ENCODE peak calls at places on chromosomes 5 and 9, in six cellular contexts. One of them, this sample, is unnamed.

GRCh38 chr5:10157085-10157669 is 92.5 kb downstream of the ATPSCKMT start:
- DNase-seq in ovary: no peak
- DNase-seq in AG10803: no peak
- DNase-seq in A673: no peak
- DNase-seq in psoas muscle: no peak
- DNase-seq in cardiac fibroblast: no peak
- DNase-seq in this sample: no peak

GRCh38 chr9:16335788-16336580 is 534.5 kb downstream of the BNC2 start:
- DNase-seq in ovary: peak
- DNase-seq in AG10803: peak
- DNase-seq in A673: no peak
- DNase-seq in psoas muscle: peak
- DNase-seq in cardiac fibroblast: peak
- DNase-seq in this sample: peak

GRCh38 chr9:27460225-27461023 is 63.7 kb upstream of the IFNK start:
- DNase-seq in ovary: no peak
- DNase-seq in AG10803: peak
- DNase-seq in A673: peak
- DNase-seq in psoas muscle: no peak
- DNase-seq in cardiac fibroblast: peak
- DNase-seq in this sample: no peak

GRCh38 chr5:134477462-134478245 is 47.8 kb upstream of the JADE2 start:
- DNase-seq in ovary: no peak
- DNase-seq in AG10803: peak
- DNase-seq in A673: no peak
- DNase-seq in psoas muscle: no peak
- DNase-seq in cardiac fibroblast: peak
- DNase-seq in this sample: no peak

GRCh38 chr9:133236291-133237071 is 27.4 kb upstream of the OBP2B start:
- DNase-seq in ovary: peak
- DNase-seq in AG10803: no peak
- DNase-seq in A673: no peak
- DNase-seq in psoas muscle: no peak
- DNase-seq in cardiac fibroblast: no peak
- DNase-seq in this sample: no peak

GRCh38 chr5:14102666-14103065 is 40.5 kb upstream of the TRIO start:
- DNase-seq in ovary: no peak
- DNase-seq in AG10803: peak
- DNase-seq in A673: no peak
- DNase-seq in psoas muscle: no peak
- DNase-seq in cardiac fibroblast: no peak
- DNase-seq in this sample: no peak

GRCh38 chr5:2487152-2487763 is 264.2 kb downstream of the IRX2 start:
- DNase-seq in ovary: no peak
- DNase-seq in AG10803: no peak
- DNase-seq in A673: no peak
- DNase-seq in psoas muscle: no peak
- DNase-seq in cardiac fibroblast: no peak
- DNase-seq in this sample: no peak

GRCh38 chr9:3741729-3742128 is 215.9 kb upstream of the RFX3 start:
- DNase-seq in ovary: no peak
- DNase-seq in AG10803: no peak
- DNase-seq in A673: no peak
- DNase-seq in psoas muscle: no peak
- DNase-seq in cardiac fibroblast: no peak
- DNase-seq in this sample: no peak

GRCh38 chr5:58933891-58934628 is 351.2 kb downstream of the RAB3C start:
- DNase-seq in ovary: no peak
- DNase-seq in AG10803: no peak
- DNase-seq in A673: peak
- DNase-seq in psoas muscle: no peak
- DNase-seq in cardiac fibroblast: no peak
- DNase-seq in this sample: no peak

GRCh38 chr5:53172630-53173029 is 63.1 kb upstream of the MOCS2 start:
- DNase-seq in ovary: no peak
- DNase-seq in AG10803: no peak
- DNase-seq in A673: no peak
- DNase-seq in psoas muscle: no peak
- DNase-seq in cardiac fibroblast: no peak
- DNase-seq in this sample: no peak

GRCh38 chr9:131578778-131579504 is 33.6 kb downstream of the PRRT1B start:
- DNase-seq in ovary: no peak
- DNase-seq in AG10803: no peak
- DNase-seq in A673: no peak
- DNase-seq in psoas muscle: no peak
- DNase-seq in cardiac fibroblast: no peak
- DNase-seq in this sample: no peak

GRCh38 chr9:89177021-89177400 is 1.6 kb downstream of the SHC3 start:
- DNase-seq in ovary: no peak
- DNase-seq in AG10803: peak
- DNase-seq in A673: peak
- DNase-seq in psoas muscle: no peak
- DNase-seq in cardiac fibroblast: peak
- DNase-seq in this sample: peak

GRCh38 chr5:75734913-75735789 is 17.9 kb upstream of the POC5 start:
- DNase-seq in ovary: no peak
- DNase-seq in AG10803: peak
- DNase-seq in A673: peak
- DNase-seq in psoas muscle: no peak
- DNase-seq in cardiac fibroblast: peak
- DNase-seq in this sample: peak

GRCh38 chr9:79408617-79409016 is 163.1 kb upstream of the TLE4 start:
- DNase-seq in ovary: no peak
- DNase-seq in AG10803: peak
- DNase-seq in A673: no peak
- DNase-seq in psoas muscle: no peak
- DNase-seq in cardiac fibroblast: no peak
- DNase-seq in this sample: no peak

GRCh38 chr9:102069969-102070368 is 331.5 kb upstream of the GRIN3A start:
- DNase-seq in ovary: no peak
- DNase-seq in AG10803: no peak
- DNase-seq in A673: no peak
- DNase-seq in psoas muscle: no peak
- DNase-seq in cardiac fibroblast: no peak
- DNase-seq in this sample: no peak

GRCh38 chr9:99368341-99369326 is 146.6 kb downstream of the SEC61B start:
- DNase-seq in ovary: peak
- DNase-seq in AG10803: peak
- DNase-seq in A673: peak
- DNase-seq in psoas muscle: peak
- DNase-seq in cardiac fibroblast: peak
- DNase-seq in this sample: peak

GRCh38 chr9:7439355-7439978 is 360.1 kb downstream of the DMAC1 start:
- DNase-seq in ovary: no peak
- DNase-seq in AG10803: no peak
- DNase-seq in A673: peak
- DNase-seq in psoas muscle: no peak
- DNase-seq in cardiac fibroblast: peak
- DNase-seq in this sample: peak

GRCh38 chr9:4814913-4815312 is 22.2 kb downstream of the RCL1 start:
- DNase-seq in ovary: no peak
- DNase-seq in AG10803: no peak
- DNase-seq in A673: no peak
- DNase-seq in psoas muscle: no peak
- DNase-seq in cardiac fibroblast: no peak
- DNase-seq in this sample: no peak

GRCh38 chr9:123615381-123615780 is 259.4 kb downstream of the CRB2 start:
- DNase-seq in ovary: no peak
- DNase-seq in AG10803: no peak
- DNase-seq in A673: no peak
- DNase-seq in psoas muscle: no peak
- DNase-seq in cardiac fibroblast: no peak
- DNase-seq in this sample: no peak

GRCh38 chr5:80760178-80760577 is 105.4 kb upstream of the DHFR start:
- DNase-seq in ovary: no peak
- DNase-seq in AG10803: no peak
- DNase-seq in A673: no peak
- DNase-seq in psoas muscle: no peak
- DNase-seq in cardiac fibroblast: no peak
- DNase-seq in this sample: no peak

GRCh38 chr9:131037336-131038255 is 28.6 kb downstream of the LAMC3 start:
- DNase-seq in ovary: no peak
- DNase-seq in AG10803: no peak
- DNase-seq in A673: no peak
- DNase-seq in psoas muscle: no peak
- DNase-seq in cardiac fibroblast: peak
- DNase-seq in this sample: no peak

GRCh38 chr5:157282150-157282549 is 16.2 kb downstream of the CYFIP2 start:
- DNase-seq in ovary: no peak
- DNase-seq in AG10803: no peak
- DNase-seq in A673: no peak
- DNase-seq in psoas muscle: no peak
- DNase-seq in cardiac fibroblast: no peak
- DNase-seq in this sample: no peak

GRCh38 chr9:7209990-7210389 is 452.2 kb downstream of the KDM4C start:
- DNase-seq in ovary: no peak
- DNase-seq in AG10803: no peak
- DNase-seq in A673: peak
- DNase-seq in psoas muscle: no peak
- DNase-seq in cardiac fibroblast: no peak
- DNase-seq in this sample: no peak

GRCh38 chr5:129904667-129905466 is 602 bp downstream of the CHSY3 start:
- DNase-seq in ovary: no peak
- DNase-seq in AG10803: peak
- DNase-seq in A673: no peak
- DNase-seq in psoas muscle: peak
- DNase-seq in cardiac fibroblast: peak
- DNase-seq in this sample: no peak

GRCh38 chr5:66642538-66642937 is 46.3 kb downstream of the MAST4 start:
- DNase-seq in ovary: no peak
- DNase-seq in AG10803: no peak
- DNase-seq in A673: no peak
- DNase-seq in psoas muscle: no peak
- DNase-seq in cardiac fibroblast: no peak
- DNase-seq in this sample: no peak

GRCh38 chr5:14595189-14595588 is 13.6 kb downstream of the OTULINL start:
- DNase-seq in ovary: no peak
- DNase-seq in AG10803: no peak
- DNase-seq in A673: no peak
- DNase-seq in psoas muscle: no peak
- DNase-seq in cardiac fibroblast: no peak
- DNase-seq in this sample: no peak

GRCh38 chr9:38380230-38380871 is 12.2 kb upstream of the ALDH1B1 start:
- DNase-seq in ovary: no peak
- DNase-seq in AG10803: no peak
- DNase-seq in A673: no peak
- DNase-seq in psoas muscle: no peak
- DNase-seq in cardiac fibroblast: no peak
- DNase-seq in this sample: no peak

GRCh38 chr9:121500165-121500478 is 478 bp upstream of the GGTA1 start:
- DNase-seq in ovary: no peak
- DNase-seq in AG10803: no peak
- DNase-seq in A673: no peak
- DNase-seq in psoas muscle: no peak
- DNase-seq in cardiac fibroblast: no peak
- DNase-seq in this sample: no peak
- H3K4me3 ChIP-seq in ovary: peak
- H3K4me3 ChIP-seq in AG10803: peak
- H3K4me3 ChIP-seq in A673: peak
- H3K4me3 ChIP-seq in psoas muscle: peak
- H3K4me3 ChIP-seq in cardiac fibroblast: peak
- H3K4me3 ChIP-seq in this sample: peak

DNA sequence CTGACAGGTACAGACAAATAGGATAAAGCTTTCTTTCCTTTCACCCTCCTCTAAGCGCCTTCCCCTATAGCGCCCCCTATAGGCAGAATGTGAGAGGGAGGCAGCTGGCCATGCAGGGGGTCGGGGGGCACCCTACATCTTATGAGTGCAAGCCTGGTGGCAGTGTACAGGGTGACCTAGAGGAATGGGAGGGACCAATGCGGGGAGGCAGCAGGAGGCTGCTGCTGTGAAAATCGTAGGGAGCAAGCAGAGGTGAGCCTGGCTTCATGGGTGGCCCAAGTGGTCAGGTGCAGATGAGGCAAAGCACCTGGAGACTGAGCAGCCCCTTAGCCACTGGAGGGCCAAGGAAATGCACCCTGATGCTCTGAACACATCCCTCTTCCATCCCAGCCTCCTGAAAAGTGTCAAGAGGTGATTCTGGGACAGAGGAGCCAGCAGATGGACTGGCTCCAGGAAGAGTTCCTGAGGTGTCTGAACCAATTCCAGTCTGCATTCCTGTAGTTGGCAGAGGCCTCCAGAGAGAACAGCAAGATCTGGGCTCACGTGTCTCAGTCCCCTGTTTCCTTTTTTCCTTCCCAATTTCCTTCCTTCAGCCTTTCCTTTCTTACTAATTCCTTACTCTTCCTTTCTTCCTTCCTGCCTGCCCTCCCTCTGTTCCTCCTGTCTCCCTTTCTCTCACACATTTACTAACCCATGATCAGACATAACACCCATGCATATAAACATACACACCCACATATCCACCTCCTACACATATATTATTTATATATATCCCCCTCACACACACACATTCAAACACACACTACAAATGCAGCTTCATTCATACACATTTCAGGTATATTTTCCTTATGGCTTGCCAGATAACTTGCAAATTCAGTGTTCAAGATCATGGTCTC is 32.8 kb upstream of the GALNT10 start:
- DNase-seq in ovary: no peak
- DNase-seq in AG10803: peak
- DNase-seq in A673: no peak
- DNase-seq in psoas muscle: no peak
- DNase-seq in cardiac fibroblast: no peak
- DNase-seq in this sample: no peak
- TF ChIP-seq CTCF in ovary: no peak
- TF ChIP-seq CTCF in AG10803: peak
- TF ChIP-seq CTCF in A673: peak
- TF ChIP-seq CTCF in psoas muscle: peak
- TF ChIP-seq CTCF in cardiac fibroblast: peak
- TF ChIP-seq CTCF in this sample: peak

GRCh38 chr5:137735531-137736284 is at the start of gene KLHL3:
- DNase-seq in ovary: peak
- DNase-seq in AG10803: peak
- DNase-seq in A673: no peak
- DNase-seq in psoas muscle: peak
- DNase-seq in cardiac fibroblast: peak
- DNase-seq in this sample: peak

GRCh38 chr5:137734962-137735530 is 843 bp downstream of the KLHL3 start:
- DNase-seq in ovary: peak
- DNase-seq in AG10803: peak
- DNase-seq in A673: no peak
- DNase-seq in psoas muscle: no peak
- DNase-seq in cardiac fibroblast: peak
- DNase-seq in this sample: peak

GRCh38 chr5:137739737-137740136 is 3.8 kb upstream of the KLHL3 start:
- DNase-seq in ovary: no peak
- DNase-seq in AG10803: no peak
- DNase-seq in A673: no peak
- DNase-seq in psoas muscle: no peak
- DNase-seq in cardiac fibroblast: no peak
- DNase-seq in this sample: no peak

GRCh38 chr5:137738947-137739346 is 3.1 kb upstream of the KLHL3 start:
- DNase-seq in ovary: no peak
- DNase-seq in AG10803: no peak
- DNase-seq in A673: no peak
- DNase-seq in psoas muscle: no peak
- DNase-seq in cardiac fibroblast: no peak
- DNase-seq in this sample: no peak

GRCh38 chr5:137737349-137738256 is 1.7 kb upstream of the KLHL3 start:
- DNase-seq in ovary: no peak
- DNase-seq in AG10803: peak
- DNase-seq in A673: no peak
- DNase-seq in psoas muscle: no peak
- DNase-seq in cardiac fibroblast: peak
- DNase-seq in this sample: peak
- H3K4me3 ChIP-seq in ovary: no peak
- H3K4me3 ChIP-seq in AG10803: no peak
- H3K4me3 ChIP-seq in A673: no peak
- H3K4me3 ChIP-seq in psoas muscle: no peak
- H3K4me3 ChIP-seq in cardiac fibroblast: no peak
- H3K4me3 ChIP-seq in this sample: no peak

GRCh38 chr9:68560131-68560844 is 19.6 kb upstream of the TMEM252 start:
- DNase-seq in ovary: peak
- DNase-seq in AG10803: peak
- DNase-seq in A673: peak
- DNase-seq in psoas muscle: peak
- DNase-seq in cardiac fibroblast: peak
- DNase-seq in this sample: peak
- TF ChIP-seq CTCF in ovary: no peak
- TF ChIP-seq CTCF in AG10803: peak
- TF ChIP-seq CTCF in A673: peak
- TF ChIP-seq CTCF in psoas muscle: peak
- TF ChIP-seq CTCF in cardiac fibroblast: peak
- TF ChIP-seq CTCF in this sample: peak

This sample was measured in fibroblast of the aortic adventitia.